ENCODE peak calls at places on chromosomes 16 and 17, in five cellular contexts. U, J, H, R and T are unnamed samples.

GRCh38 chr16:11064202-11064540 is 119.8 kb downstream of the CLEC16A start:
- DNase-seq in U (no peak), J (no peak), H (no peak), R (no peak), T (no peak)

GRCh38 chr17:77634710-77635109 is 323.8 kb upstream of the TNRC6C start:
- DNase-seq in U (peak; percentile 33), J (no peak), H (no peak), R (no peak), T (no peak)

GRCh38 chr16:51392651-51393187 is 241.6 kb upstream of the SALL1 start:
- DNase-seq in U (peak; percentile 37), J (peak; percentile 75), H (no peak), R (peak; percentile 8), T (peak; percentile 86)

GRCh38 chr16:80894091-80894490 is 89.7 kb upstream of the CDYL2 start:
- DNase-seq in U (no peak), J (peak; percentile 63), H (no peak), R (no peak), T (peak; percentile 18)

GRCh38 chr16:67241008-67241900 is 6.0 kb downstream of the FHOD1 start:
- DNase-seq in U (no peak), J (peak; percentile 77), H (no peak), R (peak; percentile 82), T (peak; percentile 77)

GRCh38 chr17:75959046-75959838 is 18.4 kb upstream of the FBF1 start:
- DNase-seq in U (peak; percentile 26), J (peak; percentile 34), H (no peak), R (no peak), T (no peak)

GRCh38 chr17:59296190-59296589 is 35.3 kb upstream of the YPEL2 start:
- DNase-seq in U (peak; percentile 15), J (no peak), H (no peak), R (no peak), T (no peak)

GRCh38 chr16:87372305-87372704 is 11.3 kb downstream of the FBXO31 start:
- DNase-seq in U (no peak), J (no peak), H (no peak), R (no peak), T (no peak)

GRCh38 chr16:17359778-17360177 is 111.0 kb downstream of the XYLT1 start:
- DNase-seq in U (no peak), J (peak; percentile 15), H (no peak), R (no peak), T (peak; percentile 71)

GRCh38 chr16:2233872-2234812 is 2.1 kb upstream of the DNASE1L2 start:
- DNase-seq in U (no peak), J (no peak), H (no peak), R (no peak), T (no peak)

GRCh38 chr16:89506791-89507191 is 1.4 kb upstream of the SPG7 start:
- DNase-seq in U (no peak), J (peak; percentile 19), H (no peak), R (no peak), T (no peak)

GRCh38 chr16:48574148-48574547 is 35.8 kb downstream of the N4BP1 start:
- DNase-seq in U (no peak), J (peak; percentile 45), H (no peak), R (no peak), T (no peak)

GRCh38 chr17:37570527-37571093 is 38.6 kb downstream of the SYNRG start:
- DNase-seq in U (peak; percentile 67), J (peak; percentile 49), H (no peak), R (peak; percentile 29), T (peak; percentile 51)

GRCh38 chr17:41521574-41522261 is 3.0 kb upstream of the KRT15 start:
- DNase-seq in U (no peak), J (peak; percentile 67), H (no peak), R (no peak), T (peak; percentile 87)

GRCh38 chr17:47620503-47621245 is 29.0 kb upstream of the KPNB1 start:
- DNase-seq in U (no peak), J (no peak), H (no peak), R (no peak), T (no peak)

GRCh38 chr17:596763-597644 is 117.6 kb downstream of the VPS53 start:
- DNase-seq in U (no peak), J (peak; percentile 66), H (no peak), R (no peak), T (peak; percentile 94)

GRCh38 chr17:74190807-74191206 is 12.7 kb upstream of the RPL38 start:
- DNase-seq in U (peak; percentile 74), J (peak; percentile 46), H (no peak), R (no peak), T (no peak)

GRCh38 chr17:382644-383533 is 30.3 kb upstream of the RPH3AL start:
- DNase-seq in U (peak; percentile 91), J (peak; percentile 61), H (no peak), R (no peak), T (peak; percentile 39)

GRCh38 chr16:11546522-11547485 is 39.9 kb downstream of the LITAF start:
- DNase-seq in U (no peak), J (peak; percentile 25), H (no peak), R (no peak), T (peak; percentile 71)

GRCh38 chr16:68396481-68396880 is 51.8 kb downstream of the SMPD3 start:
- DNase-seq in U (peak; percentile 41), J (peak; percentile 61), H (no peak), R (no peak), T (peak; percentile 23)

GRCh38 chr17:76833034-76833689 is 35.0 kb upstream of the MGAT5B start:
- DNase-seq in U (no peak), J (no peak), H (no peak), R (no peak), T (no peak)

GRCh38 chr17:61837175-61838051 is 25.9 kb downstream of the BRIP1 start:
- DNase-seq in U (peak; percentile 74), J (peak; percentile 85), H (no peak), R (peak; percentile 19), T (peak; percentile 46)

GRCh38 chr16:11236855-11237254 is 19.1 kb downstream of the SOCS1 start:
- DNase-seq in U (no peak), J (peak; percentile 58), H (no peak), R (no peak), T (no peak)

GRCh38 chr17:882827-883585 is 96.6 kb downstream of the NXN start:
- DNase-seq in U (peak; percentile 37), J (peak; percentile 63), H (no peak), R (peak; percentile 69), T (no peak)

GRCh38 chr17:34673995-34674900 is 94.9 kb downstream of the TMEM132E start:
- DNase-seq in U (no peak), J (no peak), H (peak; percentile 71), R (no peak), T (no peak)

GRCh38 chr17:70096861-70097260 is 21.8 kb downstream of the KCNJ16 start:
- DNase-seq in U (no peak), J (no peak), H (no peak), R (no peak), T (no peak)

GRCh38 chr16:11668590-11669379 is 530 bp downstream of the SNN start:
- DNase-seq in U (peak; percentile 86), J (no peak), H (no peak), R (peak; percentile 53), T (no peak)

GRCh38 chr17:46832945-46833839 is 14.7 kb upstream of the WNT3 start:
- DNase-seq in U (peak; percentile 33), J (peak; percentile 52), H (no peak), R (no peak), T (peak; percentile 77)

GRCh38 chr16:74557275-74557674 is 49.6 kb downstream of the GLG1 start:
- DNase-seq in U (no peak), J (no peak), H (no peak), R (no peak), T (no peak)

GRCh38 chr16:55487048-55487803 is 8.2 kb downstream of the MMP2 start:
- DNase-seq in U (no peak), J (peak; percentile 95), H (no peak), R (no peak), T (peak; percentile 96)

GRCh38 chr16:19555938-19556778 is 655 bp downstream of the VPS35L start:
- DNase-seq in U (peak; percentile 88), J (peak; percentile 38), H (no peak), R (no peak), T (peak; percentile 12)

GRCh38 chr16:85556456-85557082 is 56.6 kb upstream of the GSE1 start:
- DNase-seq in U (peak; percentile 71), J (peak; percentile 45), H (no peak), R (peak; percentile 60), T (no peak)

GRCh38 chr17:3870871-3871306 is 22.0 kb downstream of the CAMKK1 start:
- DNase-seq in U (no peak), J (peak; percentile 70), H (no peak), R (no peak), T (peak; percentile 25)

GRCh38 chr16:56549744-56550385 is 15.0 kb upstream of the MT4 start:
- DNase-seq in U (no peak), J (no peak), H (no peak), R (no peak), T (no peak)

GRCh38 chr17:51860934-51861561 is 297.5 kb downstream of the CA10 start:
- DNase-seq in U (peak; percentile 83), J (peak; percentile 9), H (no peak), R (no peak), T (no peak)

GRCh38 chr17:10073026-10073425 is 125.4 kb downstream of the GAS7 start:
- DNase-seq in U (no peak), J (no peak), H (no peak), R (no peak), T (no peak)
- H3K27ac ChIP-seq in U (no peak overlapping the region), J (no peak overlapping the region), H (no peak overlapping the region), R (no peak overlapping the region), T (no peak overlapping the region)

GRCh38 chr17:82225368-82226029 is 3.3 kb upstream of the SLC16A3 start:
- DNase-seq in U (peak; percentile 40), J (no peak), H (no peak), R (peak; percentile 21), T (no peak)
- H3K27ac ChIP-seq in U (no peak overlapping the region), J (peak overlapping the region; percentile 75), H (no peak overlapping the region), R (no peak overlapping the region), T (no peak overlapping the region)

GRCh38 chr17:7356072-7356549 is 1.2 kb downstream of the TMEM95 start:
- DNase-seq in U (peak; percentile 93), J (peak; percentile 78), H (no peak), R (peak; percentile 84), T (peak; percentile 24)
- H3K27ac ChIP-seq in U (no peak overlapping the region), J (no peak overlapping the region), H (peak overlapping the region; percentile 96), R (peak overlapping the region; percentile 31), T (no peak overlapping the region)

DNA sequence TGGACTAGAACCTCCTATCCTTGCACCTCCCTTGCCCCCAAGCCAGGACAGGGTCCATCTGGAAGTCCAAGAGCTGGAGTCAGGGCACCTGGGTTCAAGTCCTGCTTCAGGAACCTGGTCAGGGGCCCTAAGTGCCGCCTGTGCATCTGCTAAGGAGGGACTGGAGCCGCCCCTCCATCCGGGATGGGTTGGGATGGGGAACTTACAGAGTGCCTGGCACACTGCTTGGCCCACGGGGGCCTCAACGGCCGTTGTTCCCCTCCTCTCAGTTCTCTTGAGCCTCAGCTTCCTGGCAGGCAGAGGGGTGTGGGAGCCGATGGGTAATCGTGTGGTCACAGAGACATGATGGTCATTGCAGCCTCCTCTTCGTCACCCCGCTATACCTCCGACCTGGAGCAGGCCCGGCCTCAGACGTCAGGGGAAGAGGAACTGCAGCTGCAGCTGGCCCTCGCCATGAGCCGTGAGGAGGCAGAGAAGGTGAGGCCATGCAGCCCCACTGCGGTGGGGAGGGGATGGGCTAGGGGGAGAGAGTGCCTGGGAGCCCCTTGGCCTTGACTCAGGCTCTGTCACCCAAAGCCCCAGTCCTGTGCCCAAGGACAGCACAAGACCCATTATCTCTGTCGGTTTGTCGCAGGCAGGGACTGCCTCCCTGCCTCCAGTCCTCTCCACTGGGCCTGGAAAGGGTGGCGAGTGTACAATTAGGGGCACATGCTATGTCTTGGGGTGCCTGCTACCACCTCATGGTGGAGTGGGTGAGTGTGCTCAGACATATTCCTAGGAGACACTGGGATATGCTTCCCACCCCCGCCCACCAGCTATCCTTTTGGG is 5.4 kb downstream of the EPN3 start:
- DNase-seq in U (no peak), J (no peak), H (no peak), R (no peak), T (no peak)
- H3K27ac ChIP-seq in U (no peak overlapping the region), J (no peak overlapping the region), H (no peak overlapping the region), R (no peak overlapping the region), T (no peak overlapping the region)